ENCODE peak calls at places on chromosomes 6 and 20, in six cellular contexts. I, H, C, W, G and J are unnamed samples.

GRCh38 chr6:51934098-51934497 is 153.3 kb downstream of the PKHD1 start:
- DNase-seq in I (no peak), W (no peak), H (no peak), G (no peak), C (no peak), J (no peak)

GRCh38 chr20:20184149-20184548 is 131.8 kb downstream of the CFAP61 start:
- DNase-seq in G (peak), I (no peak), C (no peak), W (no peak), H (no peak), J (peak)

GRCh38 chr6:52572536-52572935 is 4.3 kb downstream of the TRAM2 start:
- DNase-seq in G (no peak), I (no peak), C (no peak), W (no peak), H (no peak), J (no peak)

GRCh38 chr6:34333858-34334257 is 58.6 kb downstream of the NUDT3 start:
- DNase-seq in C (no peak), I (no peak), W (no peak), G (no peak), H (no peak), J (no peak)

GRCh38 chr20:1813101-1813529 is 82.1 kb upstream of the SIRPA start:
- DNase-seq in W (no peak), H (no peak), I (peak), C (no peak), G (peak), J (peak)

GRCh38 chr6:90720404-90720803 is 133.5 kb upstream of the MAP3K7 start:
- DNase-seq in H (no peak), I (no peak), G (no peak), C (no peak), W (no peak), J (no peak)

GRCh38 chr6:168369776-168370175 is 50.2 kb upstream of the DACT2 start:
- DNase-seq in W (no peak), I (no peak), H (no peak), G (no peak), C (no peak), J (no peak)

GRCh38 chr6:124132256-124132655 is 328.6 kb downstream of the NKAIN2 start:
- DNase-seq in C (no peak), H (no peak), I (no peak), W (no peak), G (peak), J (no peak)

GRCh38 chr6:154842828-154843227 is 109.6 kb downstream of the SCAF8 start:
- DNase-seq in G (no peak), W (no peak), I (no peak), C (no peak), H (no peak), J (no peak)

GRCh38 chr6:100376103-100376502 is 88.6 kb downstream of the SIM1 start:
- DNase-seq in W (no peak), H (no peak), I (no peak), C (no peak), G (no peak), J (no peak)

GRCh38 chr6:7042056-7042653 is 65.6 kb upstream of the RREB1 start:
- DNase-seq in G (peak), C (no peak), W (peak), I (no peak), H (no peak), J (no peak)
- TF ChIP-seq CTCF in G (no peak), C (no peak), W (no peak), I (no peak), H (no peak), J (no peak)

GRCh38 chr6:118644007-118644406 is 7.4 kb downstream of the CEP85L start:
- DNase-seq in C (no peak), G (peak), H (no peak), W (no peak), I (no peak), J (peak)

GRCh38 chr6:118641042-118641441 is 10.3 kb downstream of the CEP85L start:
- DNase-seq in W (no peak), I (no peak), G (no peak), C (no peak), H (no peak), J (no peak)

GRCh38 chr6:118635909-118636735 is 15.3 kb downstream of the CEP85L start:
- DNase-seq in H (no peak), W (no peak), C (no peak), G (no peak), I (no peak), J (no peak)

GRCh38 chr6:118639054-118639964 is 12.1 kb downstream of the CEP85L start:
- DNase-seq in G (no peak), C (no peak), I (no peak), H (no peak), W (no peak), J (no peak)

DNA sequence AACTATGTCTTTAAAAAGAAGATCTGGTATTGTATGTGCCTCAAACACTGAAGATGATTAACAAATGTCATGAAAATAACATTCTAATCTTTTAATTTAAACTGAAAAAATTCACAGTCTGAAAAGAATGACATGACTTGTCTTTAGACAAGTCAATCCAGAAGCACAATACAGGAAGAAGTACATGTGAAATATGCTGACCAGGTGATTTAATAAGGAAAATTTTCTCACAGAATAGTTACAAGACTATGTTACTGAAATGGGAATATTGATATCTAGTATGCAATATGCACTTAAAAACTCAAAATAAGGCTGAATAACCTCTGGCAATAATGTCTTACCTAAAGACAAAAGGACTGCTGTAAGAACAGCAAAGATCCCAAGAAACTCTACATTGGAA is 13.1 kb downstream of the CEP85L start:
- DNase-seq in I (no peak), H (no peak), G (no peak), W (no peak), C (no peak), J (no peak)
- H3K4me3 ChIP-seq in I (no peak), H (no peak), G (no peak), W (no peak), C (no peak), J (no peak)

GRCh38 chr6:157020398-157021266 is 243.5 kb downstream of the ARID1B start:
- DNase-seq in C (no peak), H (peak), W (peak), I (no peak), G (peak), J (peak)

GRCh38 chr6:157017861-157018260 is 240.7 kb downstream of the ARID1B start:
- DNase-seq in W (no peak), C (no peak), H (no peak), I (no peak), G (no peak), J (no peak)

GRCh38 chr6:157019115-157019628 is 242.0 kb downstream of the ARID1B start:
- DNase-seq in W (no peak), I (no peak), H (no peak), C (no peak), G (peak), J (peak)

GRCh38 chr6:157021267-157022021 is 244.3 kb downstream of the ARID1B start:
- DNase-seq in C (peak), I (peak), W (peak), H (peak), G (peak), J (peak)

DNA sequence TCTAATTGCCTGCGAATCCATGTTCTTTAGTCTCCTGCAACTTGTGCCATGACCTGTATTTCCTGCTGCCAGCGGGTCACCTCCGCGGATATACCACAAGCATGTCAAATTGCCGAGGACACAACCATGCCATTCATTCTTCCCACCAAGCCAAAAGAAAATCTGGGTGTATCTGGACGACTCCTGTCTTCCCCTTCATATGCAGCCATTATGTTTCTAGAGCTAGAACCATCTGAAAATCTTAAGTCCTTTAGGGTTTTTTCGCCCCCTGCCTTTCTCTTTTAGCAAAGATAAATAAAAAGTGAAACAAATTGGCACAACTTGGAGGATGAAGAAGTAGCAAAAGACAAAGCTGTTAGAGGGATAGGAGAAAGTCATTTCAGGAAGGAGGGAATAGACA is 242.6 kb downstream of the ARID1B start:
- DNase-seq in H (no peak), W (no peak), G (peak), C (no peak), I (no peak), J (peak)
- TF ChIP-seq CTCF in H (no peak), W (no peak), G (peak), C (no peak), I (no peak), J (no peak)

DNA sequence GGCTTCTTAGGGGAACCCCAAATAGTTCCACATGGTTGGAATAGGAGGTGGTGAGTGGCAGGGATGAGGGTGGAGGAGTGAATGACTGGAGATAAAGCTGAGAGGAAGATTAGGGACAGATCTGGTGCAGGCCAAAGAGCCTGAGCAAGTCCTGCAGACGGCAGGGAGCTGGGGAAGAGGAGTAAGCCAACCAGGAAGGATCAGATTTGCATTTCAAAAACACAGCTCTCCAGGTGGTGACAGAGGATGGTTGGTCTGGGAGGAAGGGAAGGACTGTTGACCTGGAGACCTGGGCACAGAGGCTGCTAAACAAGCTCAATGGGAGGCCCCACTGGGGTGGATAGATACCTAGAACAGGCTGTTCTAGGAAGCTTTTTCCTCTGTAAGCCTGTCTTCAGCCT is 56.8 kb upstream of the EPB41L1 start:
- DNase-seq in H (no peak), W (no peak), G (no peak), I (no peak), C (no peak), J (no peak)
- H3K4me3 ChIP-seq in H (no peak), W (no peak), G (no peak), I (no peak), C (no peak), J (no peak)

DNA sequence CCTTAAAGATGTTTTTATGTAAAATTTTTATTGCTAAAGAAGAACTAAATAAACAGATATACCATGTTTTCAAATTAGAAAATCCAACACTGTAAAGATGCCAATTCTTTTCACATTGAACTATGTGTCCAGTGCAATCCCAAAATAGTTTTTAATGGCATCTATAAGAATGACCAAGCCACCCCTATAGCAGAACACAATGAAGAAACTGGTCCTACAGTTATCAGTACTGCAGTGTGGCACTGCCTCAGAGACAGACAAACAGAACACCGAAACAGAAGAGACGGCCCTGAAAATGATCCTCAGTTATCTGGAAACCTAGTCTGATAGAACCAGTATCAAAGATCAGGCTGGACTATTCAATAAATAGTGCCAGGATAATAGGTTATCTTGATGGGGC is 41.9 kb downstream of the KIF13A start:
- DNase-seq in C (no peak), H (no peak), G (no peak), I (no peak), W (no peak), J (no peak)
- TF ChIP-seq CTCF in C (no peak), H (no peak), G (no peak), I (no peak), W (no peak), J (no peak)